ENCODE peak calls at places on chromosomes 7 and 10, in six cellular contexts. One of them, this sample, is unnamed.

GRCh38 chr7:124716894-124717293 is 48.7 kb downstream of the GPR37 start:
- DNase-seq in WERI-Rb-1: no peak
- DNase-seq in activated CD8-positive, alpha-beta T cell treated with anti-CD3 and anti-CD28 coated beads for 36 hours: no peak
- DNase-seq in AG04450: no peak
- DNase-seq in neural progenitor cell: no peak
- DNase-seq in B cell: no peak
- DNase-seq in this sample: no peak

GRCh38 chr10:86372119-86372784 is 5.7 kb upstream of the GRID1 start:
- DNase-seq in WERI-Rb-1: peak; percentile 2
- DNase-seq in activated CD8-positive, alpha-beta T cell treated with anti-CD3 and anti-CD28 coated beads for 36 hours: no peak
- DNase-seq in AG04450: no peak
- DNase-seq in neural progenitor cell: no peak
- DNase-seq in B cell: no peak
- DNase-seq in this sample: no peak

GRCh38 chr7:517848-518629 is 1.6 kb downstream of the PDGFA start:
- DNase-seq in WERI-Rb-1: no peak
- DNase-seq in activated CD8-positive, alpha-beta T cell treated with anti-CD3 and anti-CD28 coated beads for 36 hours: peak; percentile 64
- DNase-seq in AG04450: no peak
- DNase-seq in neural progenitor cell: peak; percentile 71
- DNase-seq in B cell: no peak
- DNase-seq in this sample: no peak

GRCh38 chr10:78879621-78880020 is 189.1 kb upstream of the ZMIZ1 start:
- DNase-seq in WERI-Rb-1: no peak
- DNase-seq in activated CD8-positive, alpha-beta T cell treated with anti-CD3 and anti-CD28 coated beads for 36 hours: no peak
- DNase-seq in AG04450: no peak
- DNase-seq in neural progenitor cell: no peak
- DNase-seq in B cell: no peak
- DNase-seq in this sample: no peak

GRCh38 chr10:28661035-28661434 is 16.3 kb upstream of the BAMBI start:
- DNase-seq in WERI-Rb-1: no peak
- DNase-seq in activated CD8-positive, alpha-beta T cell treated with anti-CD3 and anti-CD28 coated beads for 36 hours: no peak
- DNase-seq in AG04450: peak; percentile 56
- DNase-seq in neural progenitor cell: no peak
- DNase-seq in B cell: no peak
- DNase-seq in this sample: no peak

GRCh38 chr7:51027256-51028127 is 244.8 kb upstream of the GRB10 start:
- DNase-seq in WERI-Rb-1: no peak
- DNase-seq in activated CD8-positive, alpha-beta T cell treated with anti-CD3 and anti-CD28 coated beads for 36 hours: no peak
- DNase-seq in AG04450: no peak
- DNase-seq in neural progenitor cell: no peak
- DNase-seq in B cell: peak; percentile 35
- DNase-seq in this sample: no peak

GRCh38 chr10:27482984-27483956 is 20.8 kb upstream of the RAB18 start:
- DNase-seq in WERI-Rb-1: no peak
- DNase-seq in activated CD8-positive, alpha-beta T cell treated with anti-CD3 and anti-CD28 coated beads for 36 hours: no peak
- DNase-seq in AG04450: no peak
- DNase-seq in neural progenitor cell: no peak
- DNase-seq in B cell: no peak
- DNase-seq in this sample: no peak

GRCh38 chr10:3162533-3162932 is 10.0 kb downstream of the PITRM1 start:
- DNase-seq in WERI-Rb-1: no peak
- DNase-seq in activated CD8-positive, alpha-beta T cell treated with anti-CD3 and anti-CD28 coated beads for 36 hours: no peak
- DNase-seq in AG04450: no peak
- DNase-seq in neural progenitor cell: no peak
- DNase-seq in B cell: no peak
- DNase-seq in this sample: no peak

GRCh38 chr10:59762505-59762904 is 9.2 kb upstream of the MRLN start:
- DNase-seq in WERI-Rb-1: no peak
- DNase-seq in activated CD8-positive, alpha-beta T cell treated with anti-CD3 and anti-CD28 coated beads for 36 hours: no peak
- DNase-seq in AG04450: no peak
- DNase-seq in neural progenitor cell: no peak
- DNase-seq in B cell: no peak
- DNase-seq in this sample: no peak

GRCh38 chr7:100604976-100605911 is 3.1 kb downstream of the PCOLCE start:
- DNase-seq in WERI-Rb-1: no peak
- DNase-seq in activated CD8-positive, alpha-beta T cell treated with anti-CD3 and anti-CD28 coated beads for 36 hours: peak; percentile 52
- DNase-seq in AG04450: no peak
- DNase-seq in neural progenitor cell: peak; percentile 80
- DNase-seq in B cell: no peak
- DNase-seq in this sample: peak; percentile 49

GRCh38 chr7:100603697-100604077 is 1.5 kb downstream of the PCOLCE start:
- DNase-seq in WERI-Rb-1: peak; percentile 36
- DNase-seq in activated CD8-positive, alpha-beta T cell treated with anti-CD3 and anti-CD28 coated beads for 36 hours: no peak
- DNase-seq in AG04450: no peak
- DNase-seq in neural progenitor cell: peak; percentile 75
- DNase-seq in B cell: no peak
- DNase-seq in this sample: no peak

GRCh38 chr7:100602889-100603696 is 930 bp downstream of the PCOLCE start:
- DNase-seq in WERI-Rb-1: no peak
- DNase-seq in activated CD8-positive, alpha-beta T cell treated with anti-CD3 and anti-CD28 coated beads for 36 hours: no peak
- DNase-seq in AG04450: no peak
- DNase-seq in neural progenitor cell: peak; percentile 83
- DNase-seq in B cell: no peak
- DNase-seq in this sample: no peak

GRCh38 chr7:100606313-100606712 is 4.2 kb downstream of the PCOLCE start:
- DNase-seq in WERI-Rb-1: no peak
- DNase-seq in activated CD8-positive, alpha-beta T cell treated with anti-CD3 and anti-CD28 coated beads for 36 hours: no peak
- DNase-seq in AG04450: no peak
- DNase-seq in neural progenitor cell: no peak
- DNase-seq in B cell: no peak
- DNase-seq in this sample: no peak

DNA sequence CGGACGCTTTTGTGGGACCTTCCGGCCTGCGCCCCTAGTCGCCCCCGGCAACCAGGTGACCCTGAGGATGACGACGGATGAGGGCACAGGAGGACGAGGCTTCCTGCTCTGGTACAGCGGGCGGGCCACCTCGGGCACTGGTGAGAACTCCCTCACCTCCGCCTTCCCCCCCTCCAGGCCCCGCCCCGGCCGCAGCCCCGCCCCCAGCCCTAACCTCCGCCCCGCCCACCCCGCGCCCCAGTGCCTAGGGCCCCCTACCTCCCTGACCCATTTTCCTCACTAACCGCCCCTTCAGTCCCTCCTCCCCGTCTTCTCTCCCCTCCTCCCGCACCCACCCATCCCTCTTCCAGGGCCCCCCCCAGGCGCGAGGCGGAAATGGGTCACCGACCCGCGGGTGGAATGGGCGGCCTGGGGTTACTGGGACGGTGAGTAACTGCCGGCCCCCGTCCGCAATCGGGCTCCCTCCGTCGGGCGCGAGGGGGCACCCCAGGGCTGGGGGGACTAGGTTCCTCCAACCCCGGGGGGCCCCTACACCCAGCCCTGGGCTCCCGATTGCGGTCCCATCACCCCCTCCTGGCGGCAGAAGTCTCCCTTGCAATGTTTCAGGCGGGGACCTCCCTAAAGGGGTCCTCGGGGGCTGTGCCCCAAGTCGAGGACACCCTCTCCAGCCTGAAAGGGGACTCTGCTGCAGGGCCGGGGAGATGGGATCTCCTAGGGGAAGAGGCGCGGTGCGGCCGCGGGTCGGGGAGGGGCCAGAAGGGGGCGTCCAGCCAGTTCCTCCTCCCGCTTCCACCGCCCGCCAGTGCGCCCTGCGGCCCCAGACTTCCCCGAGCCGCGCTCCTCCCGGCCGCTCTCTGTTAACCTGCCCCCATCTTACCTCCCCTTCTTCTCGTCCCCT is 2.2 kb downstream of the PCOLCE start:
- DNase-seq in WERI-Rb-1: peak; percentile 82
- DNase-seq in activated CD8-positive, alpha-beta T cell treated with anti-CD3 and anti-CD28 coated beads for 36 hours: peak; percentile 87
- DNase-seq in AG04450: no peak
- DNase-seq in neural progenitor cell: peak; percentile 90
- DNase-seq in B cell: peak; percentile 72
- DNase-seq in this sample: peak; percentile 94
- TF ChIP-seq CTCF in WERI-Rb-1: peak; percentile 54
- TF ChIP-seq CTCF in activated CD8-positive, alpha-beta T cell treated with anti-CD3 and anti-CD28 coated beads for 36 hours: peak; percentile 72
- TF ChIP-seq CTCF in AG04450: peak; percentile 46
- TF ChIP-seq CTCF in neural progenitor cell: peak; percentile 62
- TF ChIP-seq CTCF in B cell: peak; percentile 68
- TF ChIP-seq CTCF in this sample: peak; percentile 40

DNA sequence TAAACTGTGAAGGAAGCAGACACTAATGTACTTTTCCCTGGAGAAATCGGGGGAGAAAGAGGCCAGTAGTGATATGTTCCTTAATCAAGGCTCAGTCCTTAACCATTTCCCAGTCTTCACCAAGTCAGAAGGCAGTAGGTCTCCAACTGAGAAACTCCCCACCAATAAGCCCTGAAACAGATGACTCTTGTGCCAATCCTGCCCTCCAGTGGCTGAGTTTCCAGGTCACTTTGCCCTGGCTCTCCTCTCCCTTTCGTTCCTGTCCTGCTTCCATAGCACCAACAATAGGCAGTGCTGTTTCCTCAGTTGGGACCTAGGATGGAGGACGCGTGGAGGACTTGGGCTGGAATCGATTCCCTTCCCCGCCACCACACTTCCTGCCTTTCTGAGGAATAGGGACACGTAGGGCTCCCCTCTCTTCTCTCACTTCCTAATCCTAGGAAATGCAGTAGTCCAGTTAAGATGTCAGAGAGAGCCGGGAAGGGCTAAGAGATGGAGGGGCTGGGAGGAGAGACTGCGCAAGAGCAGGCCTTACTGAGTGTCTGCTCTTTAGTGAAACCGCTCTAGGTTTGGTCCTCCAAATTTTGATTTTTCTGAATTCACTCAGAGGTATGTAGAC is 23.4 kb downstream of the ATOH7 start:
- DNase-seq in WERI-Rb-1: peak; percentile 87
- DNase-seq in activated CD8-positive, alpha-beta T cell treated with anti-CD3 and anti-CD28 coated beads for 36 hours: peak; percentile 50
- DNase-seq in AG04450: no peak
- DNase-seq in neural progenitor cell: peak; percentile 86
- DNase-seq in B cell: no peak
- DNase-seq in this sample: peak; percentile 35
- TF ChIP-seq CTCF in WERI-Rb-1: peak; percentile 89
- TF ChIP-seq CTCF in activated CD8-positive, alpha-beta T cell treated with anti-CD3 and anti-CD28 coated beads for 36 hours: no peak
- TF ChIP-seq CTCF in AG04450: peak; percentile 72
- TF ChIP-seq CTCF in neural progenitor cell: peak; percentile 78
- TF ChIP-seq CTCF in B cell: no peak
- TF ChIP-seq CTCF in this sample: peak; percentile 34

GRCh38 chr10:104546336-104546735 is 94.8 kb upstream of the SORCS3 start:
- DNase-seq in WERI-Rb-1: no peak
- DNase-seq in activated CD8-positive, alpha-beta T cell treated with anti-CD3 and anti-CD28 coated beads for 36 hours: no peak
- DNase-seq in AG04450: no peak
- DNase-seq in neural progenitor cell: no peak
- DNase-seq in B cell: no peak
- DNase-seq in this sample: no peak

GRCh38 chr10:104548090-104548489 is 93.0 kb upstream of the SORCS3 start:
- DNase-seq in WERI-Rb-1: peak; percentile 75
- DNase-seq in activated CD8-positive, alpha-beta T cell treated with anti-CD3 and anti-CD28 coated beads for 36 hours: no peak
- DNase-seq in AG04450: no peak
- DNase-seq in neural progenitor cell: peak; percentile 71
- DNase-seq in B cell: no peak
- DNase-seq in this sample: no peak

DNA sequence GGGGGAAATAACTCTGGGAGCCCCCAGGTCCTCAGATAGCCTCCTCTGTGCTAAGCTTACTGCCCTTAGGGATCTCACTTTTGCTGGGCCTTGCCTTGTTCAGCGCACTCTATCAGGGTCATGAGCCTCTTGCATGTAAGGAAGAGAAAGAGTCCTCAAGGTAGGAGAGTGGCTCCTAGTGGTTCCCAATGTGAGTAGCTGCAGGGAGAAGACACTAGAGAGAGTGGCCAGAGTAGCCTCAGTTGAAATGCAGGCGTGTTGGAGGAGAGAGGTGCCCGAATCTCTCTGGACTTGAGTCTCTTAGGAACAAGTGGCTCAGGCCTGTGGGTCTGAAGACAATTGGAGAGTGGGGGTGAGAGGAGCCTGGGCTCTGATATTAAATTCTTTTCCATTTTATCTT is 94.3 kb upstream of the SORCS3 start:
- DNase-seq in WERI-Rb-1: peak; percentile 33
- DNase-seq in activated CD8-positive, alpha-beta T cell treated with anti-CD3 and anti-CD28 coated beads for 36 hours: no peak
- DNase-seq in AG04450: no peak
- DNase-seq in neural progenitor cell: peak; percentile 16
- DNase-seq in B cell: no peak
- DNase-seq in this sample: no peak
- TF ChIP-seq CTCF in WERI-Rb-1: peak; percentile 67
- TF ChIP-seq CTCF in activated CD8-positive, alpha-beta T cell treated with anti-CD3 and anti-CD28 coated beads for 36 hours: no peak
- TF ChIP-seq CTCF in AG04450: no peak
- TF ChIP-seq CTCF in neural progenitor cell: peak; percentile 32
- TF ChIP-seq CTCF in B cell: no peak
- TF ChIP-seq CTCF in this sample: no peak

DNA sequence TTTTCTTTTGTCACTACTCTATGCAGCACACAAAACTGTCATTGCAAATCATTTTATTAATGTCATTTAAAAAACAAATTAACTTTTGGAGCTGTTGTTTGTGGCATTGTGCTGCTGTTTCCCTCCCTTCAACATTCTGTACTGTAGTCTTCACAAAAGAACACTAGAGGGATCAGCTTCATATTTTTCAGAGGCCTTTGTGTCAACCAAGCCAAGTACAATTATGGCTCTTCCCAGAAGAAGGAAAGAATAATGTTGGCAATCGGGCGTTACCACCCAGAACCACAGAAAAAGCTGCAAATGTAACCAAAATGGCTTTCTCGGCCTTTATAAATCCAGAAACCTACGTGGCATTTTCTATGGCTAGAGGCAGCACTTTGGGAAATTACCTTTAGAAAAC is 98.9 kb upstream of the COL1A2 start:
- DNase-seq in WERI-Rb-1: no peak
- DNase-seq in activated CD8-positive, alpha-beta T cell treated with anti-CD3 and anti-CD28 coated beads for 36 hours: no peak
- DNase-seq in AG04450: peak; percentile 60
- DNase-seq in neural progenitor cell: no peak
- DNase-seq in B cell: no peak
- DNase-seq in this sample: no peak
- TF ChIP-seq CTCF in WERI-Rb-1: peak; percentile 39
- TF ChIP-seq CTCF in activated CD8-positive, alpha-beta T cell treated with anti-CD3 and anti-CD28 coated beads for 36 hours: no peak
- TF ChIP-seq CTCF in AG04450: peak; percentile 80
- TF ChIP-seq CTCF in neural progenitor cell: no peak
- TF ChIP-seq CTCF in B cell: no peak
- TF ChIP-seq CTCF in this sample: no peak

GRCh38 chr7:39357648-39358047 is 208.6 kb upstream of the YAE1 start:
- DNase-seq in WERI-Rb-1: peak; percentile 25
- DNase-seq in activated CD8-positive, alpha-beta T cell treated with anti-CD3 and anti-CD28 coated beads for 36 hours: peak; percentile 21
- DNase-seq in AG04450: no peak
- DNase-seq in neural progenitor cell: peak; percentile 67
- DNase-seq in B cell: no peak
- DNase-seq in this sample: no peak

GRCh38 chr7:39349452-39350123 is 216.6 kb upstream of the YAE1 start:
- DNase-seq in WERI-Rb-1: no peak
- DNase-seq in activated CD8-positive, alpha-beta T cell treated with anti-CD3 and anti-CD28 coated beads for 36 hours: no peak
- DNase-seq in AG04450: no peak
- DNase-seq in neural progenitor cell: no peak
- DNase-seq in B cell: no peak
- DNase-seq in this sample: no peak

GRCh38 chr7:39356531-39356930 is 209.7 kb upstream of the YAE1 start:
- DNase-seq in WERI-Rb-1: no peak
- DNase-seq in activated CD8-positive, alpha-beta T cell treated with anti-CD3 and anti-CD28 coated beads for 36 hours: no peak
- DNase-seq in AG04450: no peak
- DNase-seq in neural progenitor cell: no peak
- DNase-seq in B cell: no peak
- DNase-seq in this sample: no peak

GRCh38 chr7:39355664-39356063 is 210.5 kb upstream of the YAE1 start:
- DNase-seq in WERI-Rb-1: no peak
- DNase-seq in activated CD8-positive, alpha-beta T cell treated with anti-CD3 and anti-CD28 coated beads for 36 hours: no peak
- DNase-seq in AG04450: no peak
- DNase-seq in neural progenitor cell: no peak
- DNase-seq in B cell: no peak
- DNase-seq in this sample: no peak

GRCh38 chr7:39353615-39354376 is 212.4 kb upstream of the YAE1 start:
- DNase-seq in WERI-Rb-1: peak; percentile 82
- DNase-seq in activated CD8-positive, alpha-beta T cell treated with anti-CD3 and anti-CD28 coated beads for 36 hours: no peak
- DNase-seq in AG04450: no peak
- DNase-seq in neural progenitor cell: peak; percentile 81
- DNase-seq in B cell: no peak
- DNase-seq in this sample: no peak
- TF ChIP-seq CTCF in WERI-Rb-1: no peak
- TF ChIP-seq CTCF in activated CD8-positive, alpha-beta T cell treated with anti-CD3 and anti-CD28 coated beads for 36 hours: no peak
- TF ChIP-seq CTCF in AG04450: no peak
- TF ChIP-seq CTCF in neural progenitor cell: no peak
- TF ChIP-seq CTCF in B cell: no peak
- TF ChIP-seq CTCF in this sample: no peak

This sample was measured in GM13976.